ENCODE peak calls at places on chromosomes 3 and 15, in nine cellular contexts. One of them, this sample, is unnamed.

GRCh38 chr3:79392479-79392878 is 375.3 kb downstream of the ROBO1 start:
- ATAC-seq in right lobe of liver: no peak
- ATAC-seq in gastrocnemius medialis: no peak
- ATAC-seq in Panc1: no peak
- ATAC-seq in right cardiac atrium: no peak
- ATAC-seq in RWPE2: no peak
- ATAC-seq in body of pancreas: no peak
- ATAC-seq in psoas muscle: no peak
- ATAC-seq in heart right ventricle: no peak
- ATAC-seq in this sample: no peak

GRCh38 chr15:78790027-78790426 is 21.2 kb downstream of the ADAMTS7 start:
- ATAC-seq in right lobe of liver: no peak
- ATAC-seq in gastrocnemius medialis: no peak
- ATAC-seq in Panc1: peak; percentile 55
- ATAC-seq in right cardiac atrium: peak; percentile 70
- ATAC-seq in RWPE2: peak; percentile 43
- ATAC-seq in body of pancreas: no peak
- ATAC-seq in psoas muscle: no peak
- ATAC-seq in heart right ventricle: peak; percentile 48
- ATAC-seq in this sample: no peak

GRCh38 chr3:147773236-147773635 is 364.1 kb downstream of the ZIC1 start:
- ATAC-seq in right lobe of liver: no peak
- ATAC-seq in gastrocnemius medialis: no peak
- ATAC-seq in Panc1: no peak
- ATAC-seq in right cardiac atrium: no peak
- ATAC-seq in RWPE2: no peak
- ATAC-seq in body of pancreas: no peak
- ATAC-seq in psoas muscle: no peak
- ATAC-seq in heart right ventricle: no peak
- ATAC-seq in this sample: no peak

GRCh38 chr3:15976524-15976923 is 178.7 kb upstream of the ANKRD28 start:
- ATAC-seq in right lobe of liver: no peak
- ATAC-seq in gastrocnemius medialis: no peak
- ATAC-seq in Panc1: no peak
- ATAC-seq in right cardiac atrium: no peak
- ATAC-seq in RWPE2: peak; percentile 41
- ATAC-seq in body of pancreas: no peak
- ATAC-seq in psoas muscle: peak; percentile 52
- ATAC-seq in heart right ventricle: no peak
- ATAC-seq in this sample: no peak

GRCh38 chr3:22939349-22939748 is 263.8 kb upstream of the UBE2E2 start:
- ATAC-seq in right lobe of liver: no peak
- ATAC-seq in gastrocnemius medialis: peak; percentile 81
- ATAC-seq in Panc1: no peak
- ATAC-seq in right cardiac atrium: no peak
- ATAC-seq in RWPE2: no peak
- ATAC-seq in body of pancreas: no peak
- ATAC-seq in psoas muscle: peak; percentile 77
- ATAC-seq in heart right ventricle: no peak
- ATAC-seq in this sample: no peak

GRCh38 chr3:187974857-187975257 is 179.1 kb upstream of the LPP start:
- ATAC-seq in right lobe of liver: peak; percentile 74
- ATAC-seq in gastrocnemius medialis: no peak
- ATAC-seq in Panc1: no peak
- ATAC-seq in right cardiac atrium: no peak
- ATAC-seq in RWPE2: no peak
- ATAC-seq in body of pancreas: no peak
- ATAC-seq in psoas muscle: peak; percentile 40
- ATAC-seq in heart right ventricle: no peak
- ATAC-seq in this sample: no peak

GRCh38 chr3:59820352-59820934 is 770.6 kb upstream of the CFAP20DC start:
- ATAC-seq in right lobe of liver: no peak
- ATAC-seq in gastrocnemius medialis: no peak
- ATAC-seq in Panc1: no peak
- ATAC-seq in right cardiac atrium: no peak
- ATAC-seq in RWPE2: peak; percentile 26
- ATAC-seq in body of pancreas: no peak
- ATAC-seq in psoas muscle: no peak
- ATAC-seq in heart right ventricle: no peak
- ATAC-seq in this sample: no peak

GRCh38 chr3:178645503-178645902 is 109.3 kb downstream of the KCNMB2 start:
- ATAC-seq in right lobe of liver: no peak
- ATAC-seq in gastrocnemius medialis: no peak
- ATAC-seq in Panc1: no peak
- ATAC-seq in right cardiac atrium: no peak
- ATAC-seq in RWPE2: no peak
- ATAC-seq in body of pancreas: no peak
- ATAC-seq in psoas muscle: no peak
- ATAC-seq in heart right ventricle: no peak
- ATAC-seq in this sample: no peak

GRCh38 chr3:142993958-142994442 is 7.4 kb upstream of the U2SURP start:
- ATAC-seq in right lobe of liver: peak; percentile 88
- ATAC-seq in gastrocnemius medialis: peak; percentile 51
- ATAC-seq in Panc1: peak; percentile 74
- ATAC-seq in right cardiac atrium: peak; percentile 25
- ATAC-seq in RWPE2: peak; percentile 45
- ATAC-seq in body of pancreas: peak; percentile 50
- ATAC-seq in psoas muscle: peak; percentile 85
- ATAC-seq in heart right ventricle: no peak
- ATAC-seq in this sample: peak; percentile 74

GRCh38 chr3:11539677-11540076 is 104.0 kb downstream of the VGLL4 start:
- ATAC-seq in right lobe of liver: peak; percentile 35
- ATAC-seq in gastrocnemius medialis: no peak
- ATAC-seq in Panc1: peak; percentile 35
- ATAC-seq in right cardiac atrium: no peak
- ATAC-seq in RWPE2: no peak
- ATAC-seq in body of pancreas: no peak
- ATAC-seq in psoas muscle: no peak
- ATAC-seq in heart right ventricle: no peak
- ATAC-seq in this sample: no peak

GRCh38 chr3:50138266-50139230 is 16.6 kb upstream of the SEMA3F start:
- ATAC-seq in right lobe of liver: no peak
- ATAC-seq in gastrocnemius medialis: no peak
- ATAC-seq in Panc1: no peak
- ATAC-seq in right cardiac atrium: no peak
- ATAC-seq in RWPE2: peak; percentile 44
- ATAC-seq in body of pancreas: no peak
- ATAC-seq in psoas muscle: no peak
- ATAC-seq in heart right ventricle: no peak
- ATAC-seq in this sample: no peak

GRCh38 chr15:36766449-36766848 is 187.0 kb downstream of the CDIN1 start:
- ATAC-seq in right lobe of liver: no peak
- ATAC-seq in gastrocnemius medialis: no peak
- ATAC-seq in Panc1: no peak
- ATAC-seq in right cardiac atrium: no peak
- ATAC-seq in RWPE2: peak; percentile 74
- ATAC-seq in body of pancreas: no peak
- ATAC-seq in psoas muscle: no peak
- ATAC-seq in heart right ventricle: no peak
- ATAC-seq in this sample: no peak

GRCh38 chr15:41482070-41482469 is 11.6 kb upstream of the ITPKA start:
- ATAC-seq in right lobe of liver: no peak
- ATAC-seq in gastrocnemius medialis: no peak
- ATAC-seq in Panc1: no peak
- ATAC-seq in right cardiac atrium: no peak
- ATAC-seq in RWPE2: no peak
- ATAC-seq in body of pancreas: no peak
- ATAC-seq in psoas muscle: no peak
- ATAC-seq in heart right ventricle: no peak
- ATAC-seq in this sample: no peak

GRCh38 chr3:107752202-107752990 is 229.6 kb downstream of the BBX start:
- ATAC-seq in right lobe of liver: peak; percentile 74
- ATAC-seq in gastrocnemius medialis: no peak
- ATAC-seq in Panc1: no peak
- ATAC-seq in right cardiac atrium: no peak
- ATAC-seq in RWPE2: peak; percentile 53
- ATAC-seq in body of pancreas: peak; percentile 55
- ATAC-seq in psoas muscle: no peak
- ATAC-seq in heart right ventricle: no peak
- ATAC-seq in this sample: no peak

GRCh38 chr3:46453526-46454208 is 11.0 kb downstream of the LTF start:
- ATAC-seq in right lobe of liver: no peak
- ATAC-seq in gastrocnemius medialis: no peak
- ATAC-seq in Panc1: no peak
- ATAC-seq in right cardiac atrium: no peak
- ATAC-seq in RWPE2: no peak
- ATAC-seq in body of pancreas: no peak
- ATAC-seq in psoas muscle: no peak
- ATAC-seq in heart right ventricle: no peak
- ATAC-seq in this sample: no peak

GRCh38 chr15:52217186-52217585 is 26.0 kb upstream of the GNB5 start:
- ATAC-seq in right lobe of liver: peak; percentile 51
- ATAC-seq in gastrocnemius medialis: peak; percentile 75
- ATAC-seq in Panc1: peak; percentile 68
- ATAC-seq in right cardiac atrium: no peak
- ATAC-seq in RWPE2: peak; percentile 60
- ATAC-seq in body of pancreas: peak; percentile 56
- ATAC-seq in psoas muscle: peak; percentile 86
- ATAC-seq in heart right ventricle: no peak
- ATAC-seq in this sample: no peak

GRCh38 chr3:53691885-53692284 is 154.3 kb downstream of the CHDH start:
- ATAC-seq in right lobe of liver: no peak
- ATAC-seq in gastrocnemius medialis: no peak
- ATAC-seq in Panc1: no peak
- ATAC-seq in right cardiac atrium: no peak
- ATAC-seq in RWPE2: no peak
- ATAC-seq in body of pancreas: no peak
- ATAC-seq in psoas muscle: no peak
- ATAC-seq in heart right ventricle: no peak
- ATAC-seq in this sample: no peak

GRCh38 chr3:185825379-185825638 is 467 bp upstream of the IGF2BP2 start:
- ATAC-seq in right lobe of liver: no peak
- ATAC-seq in gastrocnemius medialis: peak; percentile 12
- ATAC-seq in Panc1: no peak
- ATAC-seq in right cardiac atrium: no peak
- ATAC-seq in RWPE2: no peak
- ATAC-seq in body of pancreas: no peak
- ATAC-seq in psoas muscle: no peak
- ATAC-seq in heart right ventricle: no peak
- ATAC-seq in this sample: peak; percentile 25

GRCh38 chr3:117144832-117145231 is 435.3 kb downstream of the TUSC7 start:
- ATAC-seq in right lobe of liver: no peak
- ATAC-seq in gastrocnemius medialis: no peak
- ATAC-seq in Panc1: no peak
- ATAC-seq in right cardiac atrium: no peak
- ATAC-seq in RWPE2: no peak
- ATAC-seq in body of pancreas: no peak
- ATAC-seq in psoas muscle: no peak
- ATAC-seq in heart right ventricle: no peak
- ATAC-seq in this sample: no peak

GRCh38 chr3:62622553-62623174 is 249.3 kb upstream of the FEZF2 start:
- ATAC-seq in right lobe of liver: peak; percentile 79
- ATAC-seq in gastrocnemius medialis: no peak
- ATAC-seq in Panc1: no peak
- ATAC-seq in right cardiac atrium: peak; percentile 69
- ATAC-seq in RWPE2: peak; percentile 42
- ATAC-seq in body of pancreas: peak; percentile 52
- ATAC-seq in psoas muscle: peak; percentile 59
- ATAC-seq in heart right ventricle: no peak
- ATAC-seq in this sample: no peak

GRCh38 chr3:13102386-13103345 is 29.4 kb upstream of the IQSEC1 start:
- ATAC-seq in right lobe of liver: no peak
- ATAC-seq in gastrocnemius medialis: no peak
- ATAC-seq in Panc1: no peak
- ATAC-seq in right cardiac atrium: no peak
- ATAC-seq in RWPE2: no peak
- ATAC-seq in body of pancreas: no peak
- ATAC-seq in psoas muscle: no peak
- ATAC-seq in heart right ventricle: no peak
- ATAC-seq in this sample: no peak
- H3K27ac ChIP-seq in right lobe of liver: no peak overlapping the region
- H3K27ac ChIP-seq in gastrocnemius medialis: no peak overlapping the region
- H3K27ac ChIP-seq in Panc1: no peak overlapping the region
- H3K27ac ChIP-seq in right cardiac atrium: no peak overlapping the region
- H3K27ac ChIP-seq in RWPE2: no peak overlapping the region
- H3K27ac ChIP-seq in body of pancreas: no peak overlapping the region
- H3K27ac ChIP-seq in psoas muscle: no peak overlapping the region
- H3K27ac ChIP-seq in heart right ventricle: no peak overlapping the region
- H3K27ac ChIP-seq in this sample: no peak overlapping the region

GRCh38 chr3:42369832-42370231 is 40.6 kb downstream of the LYZL4 start:
- ATAC-seq in right lobe of liver: no peak
- ATAC-seq in gastrocnemius medialis: no peak
- ATAC-seq in Panc1: no peak
- ATAC-seq in right cardiac atrium: no peak
- ATAC-seq in RWPE2: no peak
- ATAC-seq in body of pancreas: no peak
- ATAC-seq in psoas muscle: no peak
- ATAC-seq in heart right ventricle: no peak
- ATAC-seq in this sample: no peak
- H3K27ac ChIP-seq in right lobe of liver: no peak overlapping the region
- H3K27ac ChIP-seq in gastrocnemius medialis: no peak overlapping the region
- H3K27ac ChIP-seq in Panc1: no peak overlapping the region
- H3K27ac ChIP-seq in right cardiac atrium: no peak overlapping the region
- H3K27ac ChIP-seq in RWPE2: no peak overlapping the region
- H3K27ac ChIP-seq in body of pancreas: no peak overlapping the region
- H3K27ac ChIP-seq in psoas muscle: no peak overlapping the region
- H3K27ac ChIP-seq in heart right ventricle: no peak overlapping the region
- H3K27ac ChIP-seq in this sample: peak overlapping the region; percentile 62

GRCh38 chr3:122365073-122365472 is 18.0 kb downstream of the MIX23 start:
- ATAC-seq in right lobe of liver: no peak
- ATAC-seq in gastrocnemius medialis: no peak
- ATAC-seq in Panc1: peak; percentile 5
- ATAC-seq in right cardiac atrium: no peak
- ATAC-seq in RWPE2: no peak
- ATAC-seq in body of pancreas: peak; percentile 31
- ATAC-seq in psoas muscle: no peak
- ATAC-seq in heart right ventricle: no peak
- ATAC-seq in this sample: no peak
- H3K27ac ChIP-seq in right lobe of liver: no peak overlapping the region
- H3K27ac ChIP-seq in gastrocnemius medialis: no peak overlapping the region
- H3K27ac ChIP-seq in Panc1: peak overlapping the region; percentile 68
- H3K27ac ChIP-seq in right cardiac atrium: no peak overlapping the region
- H3K27ac ChIP-seq in RWPE2: no peak overlapping the region
- H3K27ac ChIP-seq in body of pancreas: peak overlapping the region; percentile 82
- H3K27ac ChIP-seq in psoas muscle: no peak overlapping the region
- H3K27ac ChIP-seq in heart right ventricle: no peak overlapping the region
- H3K27ac ChIP-seq in this sample: no peak overlapping the region

DNA sequence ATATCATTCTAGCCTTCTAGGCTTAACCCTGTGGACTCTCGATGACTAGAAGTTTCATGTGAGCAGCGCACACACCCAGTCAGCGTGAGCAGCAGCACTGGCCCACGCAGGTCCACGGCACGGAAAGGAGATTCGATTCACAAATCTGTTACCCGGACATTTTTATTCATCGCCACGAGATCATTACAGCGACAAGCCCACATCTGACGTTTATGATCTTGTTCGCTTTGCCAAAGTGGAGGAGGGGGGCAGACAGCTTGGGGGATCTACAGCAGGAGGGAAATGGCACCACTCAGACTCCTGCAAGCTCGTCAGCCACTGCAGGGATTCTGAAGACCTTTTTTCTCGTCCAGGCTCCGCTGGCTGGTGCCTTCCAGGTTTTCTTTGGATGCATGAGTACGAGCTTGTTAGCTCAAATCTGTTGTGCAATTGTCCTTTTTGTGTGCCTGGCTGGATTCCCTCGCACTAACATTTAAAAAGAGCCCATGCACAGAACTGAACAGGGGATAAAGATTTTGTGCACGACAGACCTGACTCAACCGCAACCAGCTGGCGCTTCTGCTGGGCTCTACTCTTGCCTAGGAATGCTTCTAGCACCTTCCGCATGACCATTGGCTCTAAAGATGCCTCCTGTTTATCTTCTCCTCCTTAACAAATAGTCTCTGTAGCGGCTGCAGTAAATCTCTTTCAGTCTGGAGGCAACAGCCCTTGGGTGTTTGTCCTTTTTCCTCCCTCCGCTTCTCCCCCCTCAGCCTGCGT is 938.5 kb downstream of the MCTP2 start:
- ATAC-seq in right lobe of liver: no peak
- ATAC-seq in gastrocnemius medialis: peak; percentile 69
- ATAC-seq in Panc1: no peak
- ATAC-seq in right cardiac atrium: no peak
- ATAC-seq in RWPE2: peak; percentile 19
- ATAC-seq in body of pancreas: no peak
- ATAC-seq in psoas muscle: peak; percentile 53
- ATAC-seq in heart right ventricle: no peak
- ATAC-seq in this sample: peak; percentile 56
- H3K27ac ChIP-seq in right lobe of liver: no peak overlapping the region
- H3K27ac ChIP-seq in gastrocnemius medialis: peak overlapping the region; percentile 44
- H3K27ac ChIP-seq in Panc1: no peak overlapping the region
- H3K27ac ChIP-seq in right cardiac atrium: no peak overlapping the region
- H3K27ac ChIP-seq in RWPE2: no peak overlapping the region
- H3K27ac ChIP-seq in body of pancreas: peak overlapping the region; percentile 44
- H3K27ac ChIP-seq in psoas muscle: no peak overlapping the region
- H3K27ac ChIP-seq in heart right ventricle: no peak overlapping the region
- H3K27ac ChIP-seq in this sample: no peak overlapping the region

This sample was measured in gastroesophageal sphincter.